ENCODE peak calls at places on chromosomes 5 and 9, in eight cellular contexts. V is keratinocyte; E is CD4-positive, CD25-positive, alpha-beta regulatory T cell; N is left ventricle myocardium inferior; K is CD4-positive, alpha-beta memory T cell; W is stomach; L is cardiac muscle cell; F is CD8-positive, alpha-beta memory T cell. B is an unnamed sample.

GRCh38 chr9:125151730-125152129 is 8.4 kb upstream of the SCAI start:
- DNase-seq in E (no peak), K (no peak), W (no peak), V (no peak), N (no peak), L (no peak), F (no peak), B (no peak)

GRCh38 chr9:112750767-112751058 is 153 bp downstream of the SNX30 start:
- DNase-seq in F (no peak), N (no peak), V (no peak), L (no peak), K (no peak), W (no peak), E (no peak), B (no peak)

GRCh38 chr9:36158122-36158521 is 11.1 kb upstream of the CCIN start:
- DNase-seq in W (no peak), L (peak), K (no peak), V (no peak), N (no peak), E (no peak), F (no peak), B (peak)

GRCh38 chr5:180360078-180360957 is 7.2 kb upstream of the GFPT2 start:
- DNase-seq in V (no peak), W (no peak), F (no peak), E (no peak), K (no peak), L (no peak), N (no peak), B (no peak)

GRCh38 chr9:75918154-75918553 is 27.7 kb downstream of the PCSK5 start:
- DNase-seq in K (no peak), V (peak), N (no peak), E (no peak), W (no peak), F (no peak), L (no peak), B (no peak)

GRCh38 chr5:168163966-168164365 is 127.5 kb upstream of the WWC1 start:
- DNase-seq in F (no peak), K (no peak), V (no peak), L (no peak), E (no peak), N (no peak), W (peak), B (no peak)

GRCh38 chr5:72427488-72428437 is 79.4 kb downstream of the ZNF366 start:
- DNase-seq in E (no peak), W (no peak), N (no peak), F (no peak), L (peak), K (no peak), V (no peak), B (peak)

GRCh38 chr5:66666778-66667177 is 70.6 kb downstream of the MAST4 start:
- DNase-seq in E (no peak), V (no peak), N (peak), L (no peak), F (no peak), W (peak), K (no peak), B (no peak)

GRCh38 chr9:88766778-88767503 is 224.3 kb upstream of the S1PR3 start:
- DNase-seq in E (no peak), F (no peak), K (no peak), N (no peak), L (peak), V (peak), W (no peak), B (peak)

DNA sequence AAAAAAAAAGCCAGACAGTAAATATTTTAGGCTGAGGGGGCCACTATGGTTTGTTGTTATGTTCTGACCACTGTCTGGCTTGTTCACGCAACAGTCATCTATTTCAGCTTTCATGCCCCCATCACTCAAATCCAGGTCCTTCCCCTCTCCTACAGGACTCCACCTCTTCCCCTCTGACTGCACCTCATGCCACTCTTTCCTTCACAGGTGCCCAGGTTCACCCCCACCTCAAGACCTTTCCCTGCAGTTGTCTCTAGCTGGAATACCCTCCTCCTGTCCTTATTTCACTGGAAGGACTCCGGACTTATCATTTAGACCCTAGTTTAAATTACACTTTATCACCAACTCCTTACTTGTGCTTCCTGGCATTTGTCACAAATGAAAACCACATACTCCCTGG is 3.4 kb downstream of the RPS14 start:
- DNase-seq in V (no peak), E (no peak), F (no peak), W (no peak), K (no peak), N (no peak), L (no peak), B (no peak)
- H3K4me3 ChIP-seq in V (no peak), E (no peak), F (no peak), W (no peak), K (no peak), N (no peak), L (no peak), B (no peak)

DNA sequence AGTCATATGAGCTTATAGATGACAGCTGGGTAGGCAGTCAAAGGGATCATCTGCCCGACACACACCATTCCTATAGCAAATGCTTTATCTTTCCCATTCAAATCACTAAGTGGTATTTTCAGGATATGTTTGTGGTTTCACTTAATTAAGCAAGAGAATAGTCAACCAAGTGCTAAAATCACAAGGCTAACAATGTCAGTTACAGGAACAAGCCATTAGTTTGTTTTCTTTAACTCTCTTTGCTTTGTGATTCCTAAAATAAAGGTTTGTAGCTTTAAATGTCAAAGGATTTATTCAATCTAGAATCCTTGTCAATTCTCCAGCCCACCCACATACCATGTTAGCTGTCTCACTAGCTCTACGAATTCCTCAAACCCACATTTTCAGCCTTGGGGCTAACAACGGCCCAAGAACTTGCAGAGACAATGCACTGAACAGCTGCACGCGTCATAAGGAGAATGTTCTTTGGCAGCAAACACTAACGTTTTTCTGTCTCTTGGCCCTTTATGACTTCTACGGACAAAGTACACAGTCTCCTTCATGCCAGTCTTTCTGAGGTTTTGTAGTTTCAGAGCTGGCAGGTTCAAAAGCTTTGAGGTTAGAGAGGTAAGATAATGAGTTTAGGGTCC is 56.6 kb downstream of the ELAVL2 start:
- DNase-seq in L (no peak), E (no peak), W (no peak), N (no peak), F (no peak), K (no peak), V (peak), B (peak)
- H3K4me3 ChIP-seq in L (no peak), E (no peak), W (no peak), N (no peak), F (no peak), K (no peak), V (no peak), B (no peak)

GRCh38 chr5:115459844-115460243 is 84.7 kb downstream of the FEM1C start:
- DNase-seq in K (no peak), V (no peak), L (no peak), N (no peak), W (no peak), E (no peak), F (no peak), B (peak)
- H3K4me3 ChIP-seq in K (no peak), V (no peak), L (no peak), N (no peak), W (no peak), E (no peak), F (no peak), B (no peak)

GRCh38 chr9:104914458-104914857 is 13.5 kb downstream of the ABCA1 start:
- DNase-seq in E (no peak), V (no peak), L (no peak), K (no peak), F (no peak), W (no peak), N (no peak), B (no peak)
- H3K4me3 ChIP-seq in E (no peak), V (no peak), L (no peak), K (no peak), F (no peak), W (no peak), N (no peak), B (no peak)

DNA sequence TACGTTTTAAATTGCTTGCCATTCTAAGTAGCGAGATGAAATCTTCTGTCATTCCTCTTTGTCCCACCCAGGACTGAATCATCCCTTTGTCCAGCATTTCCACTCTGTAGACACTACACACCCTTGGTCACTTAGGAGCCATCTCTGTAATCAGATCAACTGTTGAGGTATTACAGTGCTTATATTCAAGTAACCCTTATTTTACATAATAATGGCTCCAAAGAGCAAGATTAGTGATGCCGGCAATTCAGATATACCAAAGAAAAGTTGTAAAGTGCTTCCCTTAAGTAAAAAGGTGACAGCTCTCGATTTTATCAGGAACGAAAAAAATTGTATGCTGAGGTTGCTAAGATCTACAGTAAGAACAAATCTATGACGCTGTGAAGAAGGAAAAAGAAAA is 60.3 kb downstream of the TRIM36 start:
- DNase-seq in K (no peak), F (no peak), E (no peak), W (no peak), N (no peak), V (no peak), L (no peak), B (no peak)
- H3K4me3 ChIP-seq in K (no peak), F (no peak), E (no peak), W (no peak), N (no peak), V (no peak), L (no peak), B (no peak)

B was measured in IMR-90.